ENCODE peak calls at places on chromosomes 6 and 20, in six cellular contexts. R is trophoblast cell, S is heart left ventricle, P is ascending aorta, Q is aorta, Z is body of pancreas. M is an unnamed sample.

GRCh38 chr20:60097285-60097684 is 139.1 kb downstream of the CDH26 start:
- DNase-seq in R (no peak), S (no peak), P (no peak), Q (no peak), Z (no peak), M (no peak)

GRCh38 chr20:58308290-58308679 is 1.2 kb upstream of the RAB22A start:
- DNase-seq in R (no peak), S (no peak), P (no peak), Q (no peak), Z (no peak), M (peak)

GRCh38 chr6:151690768-151691562 is 116.5 kb upstream of the ESR1 start:
- DNase-seq in R (peak), S (no peak), P (no peak), Q (no peak), Z (no peak), M (peak)

GRCh38 chr20:63333241-63333836 is 27.8 kb downstream of the CHRNA4 start:
- DNase-seq in R (no peak), S (no peak), P (no peak), Q (no peak), Z (no peak), M (no peak)

GRCh38 chr6:17902953-17903352 is 84.5 kb downstream of the KIF13A start:
- DNase-seq in R (no peak), S (no peak), P (no peak), Q (no peak), Z (no peak), M (no peak)

GRCh38 chr20:56949318-56949717 is 317.1 kb downstream of the BMP7 start:
- DNase-seq in R (no peak), S (no peak), P (no peak), Q (no peak), Z (no peak), M (no peak)

GRCh38 chr20:42741906-42742305 is 447.8 kb downstream of the PTPRT start:
- DNase-seq in R (no peak), S (no peak), P (no peak), Q (no peak), Z (no peak), M (no peak)

GRCh38 chr6:54768542-54768941 is 78.0 kb upstream of the FAM83B start:
- DNase-seq in R (no peak), S (no peak), P (no peak), Q (no peak), Z (no peak), M (no peak)

DNA sequence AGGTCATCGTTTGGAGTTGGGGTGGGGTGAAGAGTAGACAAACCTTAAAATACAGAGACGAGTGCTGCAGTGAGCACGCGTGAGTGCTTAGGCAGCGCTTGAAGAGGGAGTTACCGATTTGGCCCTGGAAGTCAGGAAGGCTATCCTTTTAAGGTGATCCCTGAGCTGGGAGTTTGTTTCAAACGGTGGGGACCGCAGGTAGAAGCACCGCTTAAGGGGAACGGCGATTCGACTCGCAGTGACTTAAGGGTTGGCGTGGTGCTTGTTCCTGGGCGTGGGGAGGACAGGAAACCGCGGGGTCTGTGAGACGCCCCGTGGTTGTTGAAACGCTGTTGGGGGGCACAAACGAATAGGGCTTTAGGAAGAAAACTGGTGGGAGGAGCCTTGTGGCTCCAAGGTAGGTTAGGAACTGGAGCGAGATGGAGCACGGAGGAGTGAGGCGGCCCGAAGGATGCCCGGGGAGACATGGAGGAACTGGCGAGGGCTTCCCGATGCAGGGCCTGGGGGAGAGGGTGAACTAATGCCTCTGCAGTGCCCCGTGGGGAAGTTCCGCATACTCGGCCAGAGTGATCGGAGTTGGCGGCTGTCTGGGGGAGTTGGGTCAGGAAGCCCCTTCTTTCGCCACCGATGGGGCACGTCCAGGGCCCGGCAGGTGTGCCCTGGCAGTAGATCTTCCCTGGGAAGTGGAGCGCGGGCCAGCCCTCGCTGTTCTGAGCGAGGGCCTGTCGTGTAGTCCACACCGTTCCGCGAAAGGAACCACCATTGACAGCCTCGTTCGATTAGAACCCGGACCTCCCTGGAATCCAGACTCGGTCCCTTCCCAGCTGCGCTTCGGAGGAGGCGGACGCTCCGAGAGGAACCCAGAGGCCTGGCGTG is 1.3 kb upstream of the CDYL start:
- DNase-seq in R (peak), S (peak), P (no peak), Q (peak), Z (peak), M (peak)
- H3K27ac ChIP-seq in R (peak), S (no peak), P (peak), Q (peak), Z (peak), M (peak)

GRCh38 chr6:15715060-15715459 is 52.2 kb upstream of the DTNBP1 start:
- DNase-seq in R (no peak), S (no peak), P (no peak), Q (no peak), Z (no peak), M (no peak)
- H3K4me3 ChIP-seq in R (no peak), S (no peak), P (no peak), Q (no peak), Z (no peak), M (no peak)

GRCh38 chr6:154056536-154056935 is 17.5 kb downstream of the OPRM1 start:
- DNase-seq in R (no peak), S (no peak), P (no peak), Q (no peak), Z (no peak), M (no peak)
- H3K27ac ChIP-seq in R (no peak), S (no peak), P (no peak), Q (no peak), Z (no peak), M (no peak)

GRCh38 chr20:2751347-2751867 is 49.0 kb downstream of the CPXM1 start:
- DNase-seq in R (peak), S (no peak), P (no peak), Q (no peak), Z (no peak), M (no peak)
- H3K4me3 ChIP-seq in R (no peak), S (peak), P (peak), Q (no peak), Z (peak), M (no peak)

GRCh38 chr20:11266571-11266970 is 592.8 kb upstream of the JAG1 start:
- DNase-seq in R (no peak), S (peak), P (no peak), Q (no peak), Z (no peak), M (no peak)
- H3K27ac ChIP-seq in R (no peak), S (no peak), P (no peak), Q (no peak), Z (no peak), M (no peak)

DNA sequence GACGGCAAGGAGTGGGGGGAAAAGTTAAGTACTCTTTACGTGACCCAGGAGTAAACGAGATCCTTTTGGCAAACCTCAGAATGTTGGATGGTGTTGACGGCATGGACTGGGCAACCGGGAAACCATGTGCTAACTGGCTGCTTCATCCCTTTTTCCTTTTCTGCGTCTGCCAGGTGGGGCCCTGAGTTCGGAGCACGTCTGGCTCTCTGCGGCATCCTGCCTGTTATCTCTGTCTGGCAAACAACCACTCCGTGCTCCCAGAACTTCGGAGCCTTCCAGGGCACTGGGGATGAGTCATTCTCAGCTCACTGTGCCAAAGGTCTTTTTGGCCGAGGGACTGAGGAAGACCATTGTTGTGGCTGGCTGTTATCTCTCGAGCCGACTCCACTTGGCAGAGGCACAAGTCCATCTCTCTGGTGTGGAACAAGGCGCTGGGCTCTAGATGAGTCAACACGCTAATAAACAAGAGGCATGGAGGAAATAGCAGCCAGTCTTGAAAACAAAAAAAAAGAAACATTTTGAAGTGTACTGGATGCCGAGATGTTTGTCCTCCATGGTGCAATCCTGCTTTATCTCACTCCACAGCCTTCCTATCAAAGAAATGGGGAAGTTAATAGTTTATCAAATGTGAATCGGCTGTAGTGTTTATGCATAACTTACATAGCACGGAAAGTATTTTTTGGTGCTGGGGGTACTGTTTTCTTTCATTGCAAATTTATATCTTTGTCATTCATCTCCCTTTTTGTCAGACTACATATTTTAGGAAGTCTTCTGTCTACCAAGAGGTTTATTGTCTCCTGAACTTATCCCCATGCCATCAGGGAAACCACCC is 64.6 kb upstream of the TXNDC5 start:
- DNase-seq in R (peak), S (peak), P (peak), Q (peak), Z (peak), M (no peak)
- H3K4me3 ChIP-seq in R (no peak), S (no peak), P (peak), Q (no peak), Z (no peak), M (no peak)

DNA sequence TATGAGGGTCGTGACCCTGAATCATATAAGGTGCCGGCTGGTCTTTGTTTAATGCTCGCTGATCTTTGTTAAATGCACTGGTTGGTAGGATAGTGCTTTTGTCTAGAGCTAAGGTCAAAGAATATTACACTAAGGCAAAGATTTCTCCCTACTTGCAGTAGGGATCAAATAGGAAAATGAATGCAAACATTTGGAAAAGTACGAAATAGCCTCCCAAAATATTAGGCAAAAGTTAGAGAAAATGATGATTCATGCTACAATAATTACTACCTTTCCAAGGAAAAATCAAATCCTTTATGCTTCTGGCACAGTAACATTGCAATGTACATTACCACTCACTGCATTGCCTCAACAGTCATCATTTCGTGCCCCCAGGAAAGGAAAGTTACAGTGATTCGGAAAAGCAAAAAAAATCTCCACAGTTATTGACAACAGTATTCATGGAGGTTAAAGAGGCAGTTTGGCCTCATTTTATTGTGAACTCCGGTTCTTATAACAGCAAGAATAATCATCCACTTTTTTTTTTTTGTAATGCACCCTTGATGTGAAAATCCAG is 61.6 kb upstream of the ZMYND8 start:
- DNase-seq in R (peak), S (no peak), P (no peak), Q (no peak), Z (no peak), M (no peak)
- H3K27ac ChIP-seq in R (peak), S (no peak), P (no peak), Q (no peak), Z (no peak), M (no peak)

GRCh38 chr20:61797971-61798411 is 267.7 kb downstream of the TAF4 start:
- DNase-seq in R (no peak), S (no peak), P (no peak), Q (no peak), Z (no peak), M (no peak)

GRCh38 chr20:61798632-61799031 is 267.0 kb downstream of the TAF4 start:
- DNase-seq in R (no peak), S (no peak), P (no peak), Q (no peak), Z (no peak), M (no peak)

GRCh38 chr20:61795669-61796630 is 269.7 kb downstream of the TAF4 start:
- DNase-seq in R (no peak), S (no peak), P (no peak), Q (no peak), Z (no peak), M (no peak)

GRCh38 chr20:61797200-61797599 is 268.5 kb downstream of the TAF4 start:
- DNase-seq in R (no peak), S (no peak), P (no peak), Q (no peak), Z (no peak), M (no peak)

GRCh38 chr20:61796738-61797137 is 268.9 kb downstream of the TAF4 start:
- DNase-seq in R (no peak), S (no peak), P (no peak), Q (no peak), Z (no peak), M (no peak)
- H3K4me3 ChIP-seq in R (no peak), S (no peak), P (no peak), Q (no peak), Z (no peak), M (no peak)

GRCh38 chr6:131037194-131037897 is 25.7 kb downstream of the EPB41L2 start:
- DNase-seq in R (no peak), S (no peak), P (no peak), Q (no peak), Z (no peak), M (no peak)

GRCh38 chr6:131036143-131036542 is 26.9 kb downstream of the EPB41L2 start:
- DNase-seq in R (no peak), S (no peak), P (no peak), Q (no peak), Z (no peak), M (no peak)

GRCh38 chr6:131036616-131037015 is 26.4 kb downstream of the EPB41L2 start:
- DNase-seq in R (no peak), S (no peak), P (no peak), Q (no peak), Z (no peak), M (no peak)

GRCh38 chr6:131039345-131039680 is 23.7 kb downstream of the EPB41L2 start:
- DNase-seq in R (no peak), S (no peak), P (no peak), Q (no peak), Z (no peak), M (no peak)

GRCh38 chr6:131038612-131039344 is 24.3 kb downstream of the EPB41L2 start:
- DNase-seq in R (no peak), S (no peak), P (no peak), Q (no peak), Z (no peak), M (no peak)
- H3K27ac ChIP-seq in R (no peak), S (no peak), P (no peak), Q (no peak), Z (no peak), M (no peak)